ENCODE peak calls at places on chromosome 11, in nine cellular contexts. J is stimulated activated CD4-positive, alpha-beta T cell treated with anti-CD3 and anti-CD28 coated beads, Interleukin-2, amount 100 ng/mL, for 48 hours; H is ELR; B is HTR-8/SVneo; V is activated CD4-positive, alpha-beta T cell treated with anti-CD3 and anti-CD28 coated beads, Interleukin-2, amount 50 U/mL, for 1 hour; A is NCI-H748 treated with DMSO at 0.1 percent for 48 hours; X is retina; O is stomach; D is smooth muscle cell of the brain vasculature. N is an unnamed sample.

GRCh38 chr11:67320011-67320410 is 16.7 kb downstream of the SSH3 start:
- DNase-seq in J (no peak), H (no peak), B (no peak), V (no peak), A (no peak), X (no peak), O (no peak), D (no peak), N (no peak)

GRCh38 chr11:35259529-35259928 is 120.6 kb downstream of the CD44 start:
- DNase-seq in J (no peak), H (no peak), B (no peak), V (no peak), A (no peak), X (no peak), O (no peak), D (no peak), N (no peak)

GRCh38 chr11:64447717-64448598 is 89.0 kb downstream of the RPS6KA4 start:
- DNase-seq in J (no peak), H (peak; percentile 23), B (no peak), V (no peak), A (no peak), X (peak; percentile 25), O (peak; percentile 33), D (no peak), N (peak; percentile 69)

GRCh38 chr11:86790867-86791849 is 9.2 kb upstream of the PRSS23 start:
- DNase-seq in J (no peak), H (no peak), B (no peak), V (no peak), A (no peak), X (no peak), O (no peak), D (no peak), N (no peak)

GRCh38 chr11:101129203-101129943 is at the start of gene PGR:
- DNase-seq in J (no peak), H (no peak), B (peak; percentile 25), V (no peak), A (peak; percentile 21), X (peak; percentile 76), O (no peak), D (no peak), N (no peak)

GRCh38 chr11:82234256-82234655 is 499.4 kb downstream of the FAM181B start:
- DNase-seq in J (no peak), H (no peak), B (no peak), V (no peak), A (no peak), X (no peak), O (no peak), D (no peak), N (no peak)

GRCh38 chr11:61007971-61008896 is 36.8 kb downstream of the CD6 start:
- DNase-seq in J (no peak), H (no peak), B (no peak), V (no peak), A (no peak), X (peak; percentile 58), O (no peak), D (no peak), N (no peak)

GRCh38 chr11:67033661-67034166 is 10.8 kb downstream of the SYT12 start:
- DNase-seq in J (no peak), H (peak; percentile 89), B (peak; percentile 75), V (no peak), A (no peak), X (no peak), O (no peak), D (peak; percentile 78), N (peak; percentile 98)

GRCh38 chr11:2765491-2765890 is 65.7 kb upstream of the KCNQ1OT1 start:
- DNase-seq in J (no peak), H (no peak), B (no peak), V (no peak), A (no peak), X (no peak), O (no peak), D (no peak), N (no peak)

GRCh38 chr11:111373590-111373989 is 5.5 kb downstream of the POU2AF1 start:
- DNase-seq in J (no peak), H (no peak), B (no peak), V (no peak), A (no peak), X (no peak), O (no peak), D (no peak), N (no peak)

GRCh38 chr11:93329936-93330445 is 551 bp upstream of the DEUP1 start:
- DNase-seq in J (no peak), H (no peak), B (no peak), V (no peak), A (peak; percentile 31), X (peak; percentile 85), O (no peak), D (no peak), N (no peak)

GRCh38 chr11:83006877-83007330 is 64.8 kb downstream of the RAB30 start:
- DNase-seq in J (no peak), H (no peak), B (no peak), V (no peak), A (no peak), X (no peak), O (no peak), D (no peak), N (peak; percentile 32)

GRCh38 chr11:76623171-76623883 is 47.2 kb downstream of the LRRC32 start:
- DNase-seq in J (no peak), H (peak; percentile 63), B (no peak), V (no peak), A (no peak), X (no peak), O (no peak), D (no peak), N (peak; percentile 41)

GRCh38 chr11:61967924-61968757 is 707 bp upstream of the FTH1 start:
- DNase-seq in J (peak; percentile 30), H (peak; percentile 50), B (no peak), V (peak; percentile 33), A (peak; percentile 39), X (peak; percentile 89), O (peak; percentile 49), D (no peak), N (no peak)

GRCh38 chr11:110355011-110355744 is 58.8 kb upstream of the RDX start:
- DNase-seq in J (no peak), H (no peak), B (no peak), V (no peak), A (no peak), X (peak; percentile 23), O (no peak), D (no peak), N (peak; percentile 50)

N was measured in M059J.